ENCODE peak calls at places on chromosomes 4 and X, in eight cellular contexts. G is colonic mucosa; E is mammary epithelial cell; H is HCT116; K is CD8-positive, alpha-beta T cell; T is heart right ventricle; X is left lung; L is suprapubic skin. J is an unnamed sample. For H3K9me3, the result is how much of the 10 kb centered on the place peaks cover.

GRCh38 chrX:12704706-12705105 is 86.5 kb upstream of the PRPS2 start:
- DNase-seq in G (no peak), E (no peak), H (no peak), K (no peak), T (no peak), X (no peak), L (no peak), J (no peak)

GRCh38 chrX:17580529-17581155 is 156.7 kb upstream of the SCML1 start:
- DNase-seq in G (no peak), E (no peak), H (no peak), K (no peak), T (peak), X (no peak), L (no peak), J (no peak)

GRCh38 chr4:108383157-108383556 is 214.4 kb upstream of the LEF1 start:
- DNase-seq in G (no peak), E (no peak), H (no peak), K (no peak), T (no peak), X (no peak), L (no peak), J (no peak)

GRCh38 chrX:100643943-100644587 is at the start of gene SRPX2:
- DNase-seq in G (no peak), E (peak), H (peak), K (no peak), T (peak), X (peak), L (no peak), J (no peak)

GRCh38 chrX:152898442-152898841 is 575 bp downstream of the ZNF185 start:
- DNase-seq in G (no peak), E (no peak), H (no peak), K (no peak), T (no peak), X (no peak), L (no peak), J (no peak)

GRCh38 chrX:106481341-106481740 is 130.4 kb upstream of the RADX start:
- DNase-seq in G (peak), E (peak), H (peak), K (peak), T (peak), X (no peak), L (no peak), J (peak)

GRCh38 chr4:2365913-2366210 is 52.6 kb downstream of the ZFYVE28 start:
- DNase-seq in G (no peak), E (no peak), H (no peak), K (no peak), T (no peak), X (no peak), L (no peak), J (no peak)

GRCh38 chr4:176444741-176445140 is 125.0 kb downstream of the SPCS3 start:
- DNase-seq in G (no peak), E (peak), H (no peak), K (no peak), T (no peak), X (no peak), L (no peak), J (no peak)

GRCh38 chr4:121256346-121256745 is 92.2 kb upstream of the TNIP3 start:
- DNase-seq in G (no peak), E (peak), H (peak), K (peak), T (no peak), X (no peak), L (no peak), J (no peak)

GRCh38 chr4:76630748-76631147 is 195.7 kb downstream of the SHROOM3 start:
- DNase-seq in G (no peak), E (no peak), H (no peak), K (no peak), T (no peak), X (no peak), L (no peak), J (no peak)

GRCh38 chrX:108396188-108396885 is 41.9 kb downstream of the COL4A6 start:
- DNase-seq in G (no peak), E (peak), H (peak), K (no peak), T (no peak), X (no peak), L (no peak), J (peak)

GRCh38 chrX:10989386-10989785 is 121.7 kb upstream of the HCCS start:
- DNase-seq in G (no peak), E (no peak), H (no peak), K (no peak), T (no peak), X (no peak), L (no peak), J (peak)

GRCh38 chrX:133495464-133496391 is 80.4 kb upstream of the GPC4 start:
- DNase-seq in G (peak), E (no peak), H (no peak), K (no peak), T (peak), X (no peak), L (peak), J (no peak)
- H3K4me3 ChIP-seq in G (no peak), E (no peak), H (no peak), K (no peak), T (no peak), X (no peak), L (no peak), J (no peak)

GRCh38 chrX:95956780-95957179 is 727.9 kb upstream of the DIAPH2 start:
- DNase-seq in G (no peak), E (no peak), H (no peak), K (no peak), T (no peak), X (no peak), L (no peak), J (no peak)
- H3K9me3 ChIP-seq in G (under half), E (under half), H (under half), K (under half), T (under half), X (under half), L (under half), J (under half)

GRCh38 chrX:124098089-124098488 is 136.6 kb downstream of the STAG2 start:
- DNase-seq in G (no peak), E (peak), H (no peak), K (no peak), T (no peak), X (no peak), L (no peak), J (no peak)
- TF ChIP-seq CTCF in G (peak), E (peak), H (peak), K (peak), T (peak), X (peak), L (no peak), J (peak)

GRCh38 chr4:156970501-156971167 is 965 bp downstream of the PDGFC start:
- DNase-seq in G (peak), E (peak), H (no peak), K (no peak), T (peak), X (peak), L (peak), J (peak)
- H3K4me3 ChIP-seq in G (peak), E (peak), H (peak), K (no peak), T (peak), X (peak), L (peak), J (peak)

GRCh38 chr4:61224573-61224972 is 24.4 kb downstream of the ADGRL3 start:
- DNase-seq in G (no peak), E (no peak), H (no peak), K (no peak), T (no peak), X (no peak), L (no peak), J (no peak)
- H3K9me3 ChIP-seq in G (under half), E (under half), H (under half), K (under half), T (under half), X (under half), L (under half), J (under half)

GRCh38 chr4:71210831-71211230 is 128.0 kb upstream of the SLC4A4 start:
- DNase-seq in G (no peak), E (no peak), H (no peak), K (no peak), T (no peak), X (no peak), L (no peak), J (no peak)
- TF ChIP-seq CTCF in G (no peak), E (no peak), H (no peak), K (no peak), T (no peak), X (no peak), L (no peak), J (no peak)

DNA sequence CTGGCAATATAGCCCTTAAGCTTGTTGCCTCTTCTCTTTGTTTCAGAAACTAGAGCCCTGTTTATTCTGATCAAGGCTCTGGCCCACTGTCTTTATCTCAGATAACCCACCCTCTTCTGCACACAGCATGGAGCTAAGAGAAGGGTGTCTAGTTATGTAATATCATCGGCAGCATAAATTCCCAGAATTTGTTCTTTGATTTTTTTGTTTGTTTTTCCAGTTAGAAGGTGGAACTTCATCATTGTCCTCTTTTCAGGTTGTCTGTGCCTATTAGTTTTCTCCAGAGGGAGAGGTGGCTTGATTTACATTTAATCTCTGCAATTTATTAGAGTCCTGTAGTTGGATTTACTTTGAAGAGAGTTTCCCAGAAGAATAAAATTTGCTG is 15.3 kb upstream of the F11 start:
- DNase-seq in G (no peak), E (no peak), H (no peak), K (no peak), T (no peak), X (no peak), L (no peak), J (no peak)
- H3K4me3 ChIP-seq in G (no peak), E (no peak), H (no peak), K (no peak), T (no peak), X (no peak), L (no peak), J (no peak)

J was measured in Caco-2.